ENCODE peak calls at places on chromosomes 16 and 17, in nine cellular contexts. Z is AG04449; T is activated naive CD4-positive, alpha-beta T cell; P is left ventricle myocardium superior; U is midbrain; X is BJ; D is AG10803; M is dorsolateral prefrontal cortex; O is GM18507. S is an unnamed sample.

GRCh38 chr17:55576237-55576998 is 65.2 kb upstream of the SMIM36 start:
- DNase-seq in Z (no peak), T (no peak), P (no peak), U (no peak), X (peak; percentile 39), D (peak; percentile 67), M (no peak), O (no peak), S (no peak)

GRCh38 chr17:17351901-17352781 is 49.0 kb downstream of the NT5M start:
- DNase-seq in Z (no peak), T (no peak), P (peak; percentile 67), U (no peak), X (no peak), D (no peak), M (peak; percentile 51), O (no peak), S (no peak)

GRCh38 chr16:69709456-69710084 is 16.8 kb downstream of the NQO1 start:
- DNase-seq in Z (no peak), T (no peak), P (no peak), U (peak; percentile 85), X (peak; percentile 25), D (peak; percentile 75), M (no peak), O (peak; percentile 46), S (no peak)

GRCh38 chr17:16915752-16916556 is 56.0 kb downstream of the TNFRSF13B start:
- DNase-seq in Z (no peak), T (no peak), P (peak; percentile 65), U (peak; percentile 9), X (no peak), D (peak; percentile 40), M (peak; percentile 61), O (peak; percentile 70), S (no peak)

GRCh38 chr17:38712593-38712992 is 7.5 kb downstream of the MLLT6 start:
- DNase-seq in Z (no peak), T (no peak), P (no peak), U (no peak), X (no peak), D (no peak), M (no peak), O (no peak), S (no peak)

GRCh38 chr17:7218166-7218565 is 1.5 kb downstream of the DLG4 start:
- DNase-seq in Z (no peak), T (no peak), P (peak; percentile 57), U (no peak), X (no peak), D (no peak), M (no peak), O (no peak), S (no peak)

GRCh38 chr16:85492617-85492957 is 120.5 kb upstream of the GSE1 start:
- DNase-seq in Z (no peak), T (no peak), P (no peak), U (no peak), X (no peak), D (no peak), M (no peak), O (no peak), S (no peak)

GRCh38 chr16:72834499-72834898 is 213.4 kb downstream of the ZFHX3 start:
- DNase-seq in Z (no peak), T (no peak), P (no peak), U (no peak), X (no peak), D (no peak), M (no peak), O (no peak), S (no peak)

GRCh38 chr16:57889960-57890751 is 80.8 kb downstream of the CNGB1 start:
- DNase-seq in Z (no peak), T (no peak), P (no peak), U (no peak), X (no peak), D (peak; percentile 46), M (no peak), O (no peak), S (no peak)

GRCh38 chr16:86300746-86301480 is 209.4 kb upstream of the FOXF1 start:
- DNase-seq in Z (no peak), T (no peak), P (no peak), U (no peak), X (no peak), D (peak; percentile 22), M (no peak), O (no peak), S (no peak)

S was measured in activated T-helper 1 cell treated with anti-CD3 and anti-CD28 coated beads, Interleukin-2, amount 50 U/mL, for 16 hours.